ENCODE peak calls at places on chromosomes 11 and 22, in four cellular contexts. U is A549, Q is brain microvascular endothelial cell, L is hepatocyte. D is an unnamed sample.

GRCh38 chr22:24985824-24986214 is 33.3 kb downstream of the KIAA1671 start:
- DNase-seq in Q (peak; percentile 98), U (no peak), L (no peak), D (peak; percentile 96)

GRCh38 chr22:23520875-23521441 is 59.1 kb downstream of the IGLL1 start:
- DNase-seq in L (peak; percentile 75), U (peak; percentile 20), Q (peak; percentile 17), D (peak; percentile 64)

GRCh38 chr11:123086315-123086714 is 24.4 kb upstream of the HSPA8 start:
- DNase-seq in U (no peak), L (no peak), Q (no peak), D (peak; percentile 42)

GRCh38 chr11:96257972-96258951 is 84.7 kb downstream of the MAML2 start:
- DNase-seq in U (no peak), L (no peak), Q (no peak), D (no peak)

GRCh38 chr22:38867496-38868285 is 4.3 kb downstream of the CBX6 start:
- DNase-seq in Q (no peak), L (peak; percentile 5), U (no peak), D (no peak)

GRCh38 chr11:117824571-117825537 is at the start of gene FXYD2:
- DNase-seq in Q (no peak), L (no peak), U (no peak), D (no peak)

GRCh38 chr11:16261836-16262644 is 94.3 kb downstream of the SOX6 start:
- DNase-seq in Q (no peak), L (peak; percentile 16), U (no peak), D (no peak)

GRCh38 chr11:112579282-112579681 is 318.6 kb upstream of the PLET1 start:
- DNase-seq in Q (no peak), U (no peak), L (no peak), D (no peak)

GRCh38 chr11:80960331-80961095 is 1519.7 kb upstream of the TENM4 start:
- DNase-seq in U (no peak), L (no peak), Q (no peak), D (no peak)

GRCh38 chr22:49617866-49618688 is 209.6 kb downstream of the BRD1 start:
- DNase-seq in Q (no peak), L (no peak), U (no peak), D (no peak)

GRCh38 chr11:111512296-111513239 is at the start of gene BTG4:
- DNase-seq in U (peak; percentile 31), L (peak; percentile 34), Q (no peak), D (peak; percentile 27)

GRCh38 chr22:17258015-17258827 is 39.0 kb upstream of the ADA2 start:
- DNase-seq in U (no peak), L (peak; percentile 83), Q (no peak), D (peak; percentile 79)

GRCh38 chr11:66823700-66824099 is 19.5 kb upstream of the RCE1 start:
- DNase-seq in U (no peak), Q (no peak), L (no peak), D (no peak)

GRCh38 chr11:10660323-10660722 is 33.2 kb downstream of the IRAG1 start:
- DNase-seq in Q (no peak), L (no peak), U (no peak), D (no peak)

GRCh38 chr11:10658621-10659338 is 34.8 kb downstream of the IRAG1 start:
- DNase-seq in U (no peak), L (no peak), Q (no peak), D (no peak)

GRCh38 chr11:10655931-10656576 is 37.5 kb downstream of the IRAG1 start:
- DNase-seq in Q (no peak), U (no peak), L (no peak), D (no peak)

GRCh38 chr11:10657308-10658271 is 36.0 kb downstream of the IRAG1 start:
- DNase-seq in U (peak; percentile 25), L (peak; percentile 35), Q (peak; percentile 78), D (peak; percentile 82)

GRCh38 chr11:10659339-10660216 is 34.0 kb downstream of the IRAG1 start:
- DNase-seq in Q (peak; percentile 86), U (peak; percentile 84), L (peak; percentile 83), D (peak; percentile 77)
- H3K27ac ChIP-seq in Q (peak overlapping the region; percentile 90), U (peak overlapping the region; percentile 92), L (peak overlapping the region; percentile 86), D (peak overlapping the region; percentile 77)

DNA sequence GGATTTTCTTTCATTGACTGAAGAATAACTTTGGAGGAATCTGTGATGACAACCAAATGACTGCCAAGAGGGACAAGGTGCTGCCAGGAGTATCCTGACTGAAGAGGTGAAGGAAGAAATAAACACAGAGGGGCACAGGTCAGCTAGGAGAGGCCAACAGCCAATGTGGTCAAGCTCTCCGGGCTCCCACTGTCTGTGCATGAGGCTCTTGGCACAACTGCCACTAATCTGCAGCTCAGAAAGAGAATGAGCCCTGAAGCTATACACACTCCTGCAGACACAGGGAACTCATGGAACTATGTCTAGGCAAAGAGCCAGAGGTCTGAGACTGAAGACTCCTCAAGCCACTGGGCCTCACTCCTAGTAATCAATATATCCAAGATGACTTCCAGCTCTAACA is 6.9 kb downstream of the THRSP start:
- DNase-seq in L (no peak), Q (no peak), U (no peak), D (no peak)
- H3K27ac ChIP-seq in L (no peak overlapping the region), Q (no peak overlapping the region), U (no peak overlapping the region), D (no peak overlapping the region)

GRCh38 chr11:19979519-19979845 is 180.8 kb downstream of the DBX1 start:
- DNase-seq in Q (no peak), U (no peak), L (no peak), D (no peak)
- H3K27ac ChIP-seq in Q (peak overlapping the region; percentile 79), U (peak overlapping the region; percentile 99), L (peak overlapping the region; percentile 95), D (no peak overlapping the region)

GRCh38 chr11:1157645-1158591 is at the start of gene MUC5AC:
- DNase-seq in L (peak; percentile 2), U (peak; percentile 51), Q (no peak), D (no peak)

GRCh38 chr11:1160231-1161101 is 2.7 kb downstream of the MUC5AC start:
- DNase-seq in U (no peak), L (no peak), Q (no peak), D (no peak)

GRCh38 chr11:1157341-1157644 is 460 bp upstream of the MUC5AC start:
- DNase-seq in U (no peak), Q (no peak), L (no peak), D (no peak)

GRCh38 chr11:1156506-1157340 is 1.0 kb upstream of the MUC5AC start:
- DNase-seq in U (no peak), L (peak; percentile 2), Q (no peak), D (no peak)

GRCh38 chr11:1158681-1159525 is 1.1 kb downstream of the MUC5AC start:
- DNase-seq in L (no peak), U (no peak), Q (no peak), D (no peak)
- H3K27ac ChIP-seq in L (no peak overlapping the region), U (peak overlapping the region; percentile 67), Q (no peak overlapping the region), D (no peak overlapping the region)

GRCh38 chr11:60913793-60914619 is at the start of gene TMEM109:
- DNase-seq in Q (peak; percentile 83), L (peak; percentile 93), U (peak; percentile 87), D (peak; percentile 92)

GRCh38 chr11:60914620-60915249 is 777 bp downstream of the TMEM109 start:
- DNase-seq in Q (no peak), U (no peak), L (peak; percentile 48), D (peak; percentile 33)

GRCh38 chr11:60912223-60912850 is 1.6 kb upstream of the TMEM109 start:
- DNase-seq in Q (no peak), L (no peak), U (no peak), D (no peak)

GRCh38 chr11:60910711-60911366 is 3.1 kb upstream of the TMEM109 start:
- DNase-seq in U (no peak), Q (no peak), L (no peak), D (no peak)

DNA sequence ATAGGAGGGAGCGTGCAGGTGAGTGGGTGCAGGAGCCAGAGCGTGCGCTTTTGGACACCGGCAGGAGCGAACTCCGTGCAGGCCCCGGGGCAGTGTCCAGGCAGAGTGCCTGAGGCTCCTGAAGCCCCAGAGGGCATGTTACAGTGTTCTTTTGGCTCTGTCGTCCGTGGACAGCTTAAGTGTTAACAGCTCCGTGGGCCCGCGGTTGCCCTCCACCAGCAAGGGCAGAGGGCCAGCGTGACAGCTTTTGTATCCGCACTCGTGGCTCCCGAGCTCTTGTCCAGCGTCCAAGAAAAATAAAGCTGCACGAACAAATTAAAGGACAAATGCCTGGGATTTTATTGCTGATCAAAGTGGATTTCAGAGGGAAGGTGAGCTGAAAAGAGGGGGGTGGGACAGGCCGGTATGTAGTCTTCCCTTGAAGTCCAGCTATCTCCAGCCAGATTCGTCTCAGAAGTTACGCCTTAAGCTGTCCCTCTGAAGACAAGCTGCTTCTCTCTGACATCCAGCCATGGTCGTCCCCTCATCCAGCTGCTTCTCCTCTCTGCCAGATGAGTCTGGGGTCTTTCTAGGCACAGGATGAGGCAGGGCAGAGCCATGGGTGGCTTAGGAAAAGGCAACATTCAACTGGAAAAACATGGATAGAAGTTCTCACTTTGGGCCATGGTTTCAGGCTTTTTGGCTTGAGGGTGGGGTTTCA is 957 bp upstream of the TMEM109 start:
- DNase-seq in U (no peak), L (no peak), Q (no peak), D (no peak)
- H3K27ac ChIP-seq in U (peak overlapping the region; percentile 94), L (peak overlapping the region; percentile 92), Q (peak overlapping the region; percentile 95), D (peak overlapping the region; percentile 94)

DNA sequence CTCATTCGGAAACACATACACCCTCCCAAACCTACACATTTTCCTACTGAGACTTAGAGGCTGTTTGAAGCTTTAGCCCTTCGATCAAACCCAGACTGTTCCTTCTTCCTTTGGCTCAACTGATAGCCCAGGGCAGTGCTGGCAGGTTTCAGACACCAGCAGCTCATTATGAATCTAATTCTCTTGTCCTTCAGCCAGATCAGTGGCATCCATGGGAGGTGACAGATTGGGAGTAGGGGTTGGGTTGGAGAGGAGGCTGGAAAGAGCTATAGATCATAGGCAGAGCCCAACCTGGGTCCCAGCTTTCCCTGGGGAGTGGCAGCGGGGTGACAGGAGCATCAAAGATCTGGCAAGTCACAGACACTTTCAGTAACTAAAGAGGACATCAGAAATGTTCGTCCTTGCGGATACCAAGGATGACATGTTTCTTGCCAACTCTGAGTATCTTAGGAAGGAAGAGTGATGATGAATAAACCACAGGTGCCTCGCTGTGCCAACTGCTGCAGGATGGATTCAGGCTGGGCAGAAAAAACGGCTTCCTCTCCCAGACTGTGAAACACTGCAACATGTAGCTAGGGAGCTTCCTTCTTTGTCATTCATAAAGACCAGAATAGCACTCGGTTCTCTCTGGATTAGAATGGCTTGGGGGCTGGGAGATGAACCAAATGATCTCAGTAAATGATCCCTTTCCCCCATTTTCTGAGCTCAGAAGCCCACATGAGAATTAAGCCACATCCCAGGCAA is 19.1 kb downstream of the ABCC8 start:
- DNase-seq in Q (no peak), L (no peak), U (no peak), D (no peak)
- H3K27ac ChIP-seq in Q (no peak overlapping the region), L (no peak overlapping the region), U (no peak overlapping the region), D (no peak overlapping the region)

GRCh38 chr11:75277991-75278790 is 37.6 kb downstream of the TPBGL start:
- DNase-seq in Q (no peak), L (no peak), U (no peak), D (no peak)
- H3K27ac ChIP-seq in Q (no peak overlapping the region), L (no peak overlapping the region), U (no peak overlapping the region), D (no peak overlapping the region)

DNA sequence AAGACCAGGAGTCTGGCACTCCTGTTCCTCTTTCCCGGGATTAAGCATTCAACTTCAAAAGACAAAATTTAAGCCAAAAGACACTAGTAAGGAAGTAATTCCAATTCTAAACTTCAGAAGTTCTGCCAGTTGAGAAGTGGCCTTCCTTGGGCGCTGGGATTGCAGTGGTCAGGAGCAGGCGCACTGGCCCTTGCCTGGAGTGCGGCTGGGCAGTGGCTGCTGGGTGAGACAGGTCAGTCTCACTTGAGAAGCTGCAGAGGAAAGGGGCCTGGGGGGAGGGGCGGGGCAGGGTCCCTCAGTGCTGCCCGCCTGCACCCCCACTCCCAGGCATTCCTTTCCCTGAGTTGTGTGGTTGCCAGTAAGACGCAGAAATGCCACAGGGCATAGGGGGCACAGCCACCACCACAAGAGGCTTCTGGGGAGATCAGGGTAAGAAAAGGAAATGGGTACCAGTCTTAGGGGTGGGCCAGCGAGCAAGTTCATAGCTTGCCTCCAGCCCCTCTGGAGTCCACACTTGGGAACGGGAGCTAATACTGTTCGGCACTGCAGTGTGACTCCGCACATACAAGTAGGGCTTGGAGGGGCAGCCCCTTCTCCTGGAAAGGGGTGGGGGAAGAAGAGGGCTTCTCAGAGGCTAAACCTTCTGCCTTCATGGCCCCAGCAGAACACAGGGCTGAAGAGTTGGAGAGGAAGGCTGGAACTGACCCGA is 5.5 kb downstream of the MRPL49 start:
- DNase-seq in L (no peak), U (no peak), Q (no peak), D (no peak)
- H3K27ac ChIP-seq in L (no peak overlapping the region), U (no peak overlapping the region), Q (no peak overlapping the region), D (no peak overlapping the region)